ENCODE peak calls at places on chromosomes 1 and 21, in nine cellular contexts. I is AG20443; G is non-pigmented ciliary epithelial cell; U is posterior cingulate gyrus; B is T-helper 1 cell; O is osteocyte; R is AG09319; H is effector CD4-positive, alpha-beta T cell; Y is H1. M is an unnamed sample.

GRCh38 chr21:44345495-44345894 is 6.3 kb upstream of the CFAP410 start:
- DNase-seq in R (no peak), U (no peak), O (no peak), G (no peak), Y (no peak), B (no peak), I (no peak), H (no peak), M (no peak)

GRCh38 chr1:180994262-180994661 is 28.4 kb downstream of the STX6 start:
- DNase-seq in H (no peak), U (no peak), Y (no peak), I (no peak), O (no peak), B (no peak), G (no peak), R (no peak), M (no peak)

GRCh38 chr1:51622455-51622913 is 5.6 kb downstream of the OSBPL9 start:
- DNase-seq in H (no peak), G (peak; percentile 31), U (no peak), R (no peak), Y (no peak), I (peak; percentile 57), B (no peak), O (no peak), M (no peak)

GRCh38 chr1:34088001-34088400 is 77.0 kb downstream of the CSMD2 start:
- DNase-seq in B (no peak), U (no peak), G (no peak), O (no peak), R (no peak), H (no peak), I (no peak), Y (no peak), M (no peak)

GRCh38 chr1:34460193-34460592 is 283.5 kb downstream of the C1orf94 start:
- DNase-seq in H (peak; percentile 18), Y (peak; percentile 85), R (no peak), G (no peak), U (peak; percentile 26), I (peak; percentile 42), O (no peak), B (no peak), M (no peak)

GRCh38 chr1:11483581-11484320 is 4.8 kb downstream of the DISP3 start:
- DNase-seq in U (no peak), H (no peak), I (no peak), G (no peak), Y (no peak), O (no peak), B (no peak), R (no peak), M (no peak)

GRCh38 chr1:50681931-50682330 is 258.7 kb upstream of the DMRTA2 start:
- DNase-seq in G (no peak), R (no peak), U (no peak), H (no peak), Y (no peak), B (no peak), I (no peak), O (no peak), M (no peak)

GRCh38 chr21:20943476-20944085 is 54.6 kb upstream of the NCAM2 start:
- DNase-seq in H (no peak), O (no peak), R (no peak), G (no peak), Y (no peak), I (no peak), U (peak; percentile 27), B (no peak), M (no peak)

GRCh38 chr1:67832737-67833594 is at the start of gene GNG12:
- DNase-seq in O (peak; percentile 92), Y (peak; percentile 88), B (no peak), R (no peak), I (peak; percentile 90), G (no peak), U (peak; percentile 38), H (no peak), M (peak; percentile 14)

GRCh38 chr1:159867322-159868064 is 5.0 kb upstream of the VSIG8 start:
- DNase-seq in Y (no peak), O (no peak), B (no peak), I (peak; percentile 37), G (no peak), R (no peak), H (no peak), U (no peak), M (no peak)

GRCh38 chr1:51541313-51542050 is 22.4 kb upstream of the EPS15 start:
- DNase-seq in I (no peak), U (no peak), R (no peak), B (no peak), Y (no peak), H (no peak), G (no peak), O (no peak), M (no peak)

GRCh38 chr21:28393279-28393678 is 599.4 kb downstream of the LTN1 start:
- DNase-seq in R (no peak), I (no peak), H (no peak), O (no peak), B (no peak), G (no peak), Y (no peak), U (no peak), M (no peak)

GRCh38 chr1:96918406-96918805 is 196.8 kb downstream of the PTBP2 start:
- DNase-seq in U (no peak), Y (no peak), R (no peak), I (peak; percentile 63), H (no peak), G (peak; percentile 43), O (no peak), B (no peak), M (peak; percentile 55)

GRCh38 chr21:36753556-36753955 is 54.6 kb downstream of the SIM2 start:
- DNase-seq in H (no peak), Y (no peak), O (no peak), G (peak; percentile 85), B (no peak), I (peak; percentile 30), R (no peak), U (no peak), M (peak; percentile 10)

GRCh38 chr1:114116086-114116485 is 37.6 kb downstream of the SYT6 start:
- DNase-seq in H (no peak), U (no peak), G (no peak), B (no peak), Y (no peak), R (no peak), I (no peak), O (no peak), M (no peak)

GRCh38 chr1:55378582-55378981 is 163.4 kb upstream of the USP24 start:
- DNase-seq in O (no peak), H (no peak), U (no peak), B (no peak), R (no peak), G (no peak), I (peak; percentile 58), Y (peak; percentile 84), M (no peak)

GRCh38 chr1:1842360-1843146 is 48.3 kb downstream of the GNB1 start:
- DNase-seq in O (no peak), G (no peak), U (no peak), B (no peak), I (no peak), R (no peak), H (no peak), Y (no peak), M (no peak)

GRCh38 chr1:84930831-84931230 is 37.8 kb upstream of the LPAR3 start:
- DNase-seq in I (no peak), G (no peak), Y (no peak), B (no peak), H (no peak), U (no peak), R (no peak), O (no peak), M (no peak)

GRCh38 chr1:15684468-15685283 is 556 bp downstream of the PLEKHM2 start:
- DNase-seq in B (peak; percentile 27), O (peak; percentile 85), Y (peak; percentile 59), U (no peak), G (no peak), R (no peak), I (peak; percentile 69), H (peak; percentile 21), M (no peak)

GRCh38 chr1:14681182-14681581 is 82.7 kb downstream of the KAZN start:
- DNase-seq in R (no peak), Y (no peak), U (no peak), B (no peak), H (no peak), I (peak; percentile 43), G (no peak), O (no peak), M (no peak)

GRCh38 chr1:221227872-221228337 is 348.7 kb downstream of the HLX start:
- DNase-seq in B (no peak), H (no peak), G (no peak), R (no peak), U (no peak), Y (no peak), O (no peak), I (no peak), M (no peak)